ENCODE peak calls at places on chromosomes 13 and 19, in five cellular contexts. W is stimulated activated naive CD4-positive, alpha-beta T cell treated with Interleukin-2 at 50 U/mL for 16 hours; G is NCI-H187; Z is lung; Y is glutamatergic neuron. P is an unnamed sample.
A peak's percentile ranks its signal among the peaks of the same experiment; 100 is the strongest.

GRCh38 chr19:18939922-18940775 is 868 bp downstream of the HOMER3 start:
- DNase-seq in W (no peak), G (no peak), Z (no peak), Y (peak; percentile 74), P (no peak)

GRCh38 chr19:13718733-13719132 is 45.6 kb upstream of the MRI1 start:
- DNase-seq in W (no peak), G (peak; percentile 46), Z (no peak), Y (peak; percentile 64), P (peak; percentile 85)

GRCh38 chr19:45901912-45902650 is at the start of gene MYPOP:
- DNase-seq in W (no peak), G (no peak), Z (no peak), Y (no peak), P (no peak)

GRCh38 chr19:35328851-35329285 is at the start of gene CD22:
- DNase-seq in W (no peak), G (no peak), Z (no peak), Y (no peak), P (no peak)

GRCh38 chr19:51086153-51086850 is 3.6 kb upstream of the KLK14 start:
- DNase-seq in W (no peak), G (no peak), Z (no peak), Y (no peak), P (no peak)

GRCh38 chr19:49436381-49437017 is 4.8 kb downstream of the SLC17A7 start:
- DNase-seq in W (peak; percentile 47), G (no peak), Z (no peak), Y (peak; percentile 84), P (no peak)

GRCh38 chr19:42479736-42480135 is 37.0 kb upstream of the CXCL17 start:
- DNase-seq in W (no peak), G (no peak), Z (no peak), Y (no peak), P (no peak)

GRCh38 chr13:93118081-93118615 is 108.5 kb upstream of the GPC6 start:
- DNase-seq in W (no peak), G (no peak), Z (no peak), Y (no peak), P (no peak)

GRCh38 chr19:18422530-18423191 is 3.5 kb downstream of the SSBP4 start:
- DNase-seq in W (peak; percentile 32), G (no peak), Z (no peak), Y (no peak), P (peak; percentile 82)

GRCh38 chr19:46839752-46840151 is 10.9 kb downstream of the AP2S1 start:
- DNase-seq in W (no peak), G (no peak), Z (no peak), Y (no peak), P (no peak)

GRCh38 chr13:39918837-39919236 is 263.4 kb downstream of the COG6 start:
- DNase-seq in W (no peak), G (no peak), Z (no peak), Y (no peak), P (no peak)

GRCh38 chr19:10870955-10871603 is at the start of gene CARM1:
- DNase-seq in W (peak; percentile 97), G (peak; percentile 90), Z (peak; percentile 99), Y (peak; percentile 99), P (peak; percentile 85)

GRCh38 chr13:31670831-31671617 is 68.3 kb upstream of the RXFP2 start:
- DNase-seq in W (no peak), G (no peak), Z (no peak), Y (no peak), P (no peak)

GRCh38 chr19:48819366-48819816 is 8.6 kb upstream of the BCAT2 start:
- DNase-seq in W (no peak), G (no peak), Z (peak; percentile 93), Y (no peak), P (no peak)

GRCh38 chr13:19864018-19864338 is 529 bp upstream of the ZMYM5 start:
- DNase-seq in W (peak; percentile 63), G (peak; percentile 34), Z (peak; percentile 80), Y (peak; percentile 74), P (peak; percentile 18)

GRCh38 chr13:100941811-100942361 is 267.3 kb upstream of the TMTC4 start:
- DNase-seq in W (no peak), G (no peak), Z (no peak), Y (no peak), P (no peak)

GRCh38 chr19:18841400-18841799 is 9.6 kb downstream of the UPF1 start:
- DNase-seq in W (no peak), G (no peak), Z (no peak), Y (no peak), P (no peak)

GRCh38 chr13:42612021-42612765 is 38.2 kb downstream of the TNFSF11 start:
- DNase-seq in W (no peak), G (no peak), Z (no peak), Y (no peak), P (no peak)

GRCh38 chr19:6740589-6741348 is 1.3 kb downstream of the TRIP10 start:
- DNase-seq in W (no peak), G (no peak), Z (peak; percentile 64), Y (peak; percentile 39), P (no peak)

GRCh38 chr13:23608138-23608537 is 37.9 kb downstream of the TNFRSF19 start:
- DNase-seq in W (no peak), G (no peak), Z (no peak), Y (no peak), P (no peak)

GRCh38 chr13:102650444-102650843 is 44.4 kb downstream of the METTL21C start:
- DNase-seq in W (no peak), G (no peak), Z (no peak), Y (no peak), P (no peak)

GRCh38 chr19:34261335-34262109 is 7.2 kb downstream of the GARRE1 start:
- DNase-seq in W (no peak), G (no peak), Z (no peak), Y (no peak), P (no peak)

GRCh38 chr19:35509018-35509652 is 4.3 kb downstream of the DMKN start:
- DNase-seq in W (peak; percentile 12), G (no peak), Z (peak; percentile 77), Y (no peak), P (no peak)

GRCh38 chr13:30463820-30464495 is 1.8 kb downstream of the HMGB1 start:
- DNase-seq in W (peak; percentile 72), G (no peak), Z (peak; percentile 51), Y (peak; percentile 22), P (peak; percentile 51)

GRCh38 chr13:106187092-106187491 is 348.4 kb downstream of the EFNB2 start:
- DNase-seq in W (no peak), G (no peak), Z (no peak), Y (no peak), P (no peak)

GRCh38 chr19:3366104-3366760 is at the start of gene NFIC:
- DNase-seq in W (peak; percentile 58), G (no peak), Z (peak; percentile 75), Y (no peak), P (no peak)

GRCh38 chr19:48591021-48591420 is 15.5 kb upstream of the SPACA4 start:
- DNase-seq in W (no peak), G (no peak), Z (no peak), Y (no peak), P (no peak)

GRCh38 chr19:18862976-18863842 is 31.4 kb downstream of the UPF1 start:
- DNase-seq in W (no peak), G (no peak), Z (no peak), Y (no peak), P (no peak)

GRCh38 chr19:57887195-57887941 is 1.5 kb downstream of the ZNF814 start:
- DNase-seq in W (no peak), G (no peak), Z (no peak), Y (no peak), P (no peak)

GRCh38 chr13:73210218-73210883 is 151.5 kb downstream of the KLF5 start:
- DNase-seq in W (no peak), G (no peak), Z (no peak), Y (no peak), P (no peak)

GRCh38 chr13:80679423-80679822 is 338.5 kb upstream of the SPRY2 start:
- DNase-seq in W (no peak), G (no peak), Z (no peak), Y (no peak), P (no peak)

P was measured in NCI-H524 treated with DMSO at 0.1 percent for 48 hours.